ENCODE peak calls at places on chromosomes 6 and 20, in five cellular contexts. T is HCT116, H is H1, N is HepG2, Q is K562. J is an unnamed sample.

GRCh38 chr6:57085441-57085840 is 4.5 kb upstream of the ZNF451 start:
- DNase-seq in T (no peak), H (no peak), N (no peak), Q (no peak), J (no peak)

GRCh38 chr6:22940571-22941290 is 371.4 kb downstream of the HDGFL1 start:
- DNase-seq in T (no peak), H (no peak), N (no peak), Q (no peak), J (no peak)

GRCh38 chr6:16244869-16245451 is 6.6 kb downstream of the GMPR start:
- DNase-seq in T (no peak), H (no peak), N (no peak), Q (no peak), J (no peak)

GRCh38 chr6:46637145-46637544 is 15.5 kb downstream of the CYP39A1 start:
- DNase-seq in T (no peak), H (no peak), N (no peak), Q (no peak), J (no peak)

GRCh38 chr20:34249291-34249690 is 8.1 kb downstream of the ASIP start:
- DNase-seq in T (no peak), H (no peak), N (no peak), Q (no peak), J (peak)

GRCh38 chr6:25829375-25829774 is 2.5 kb downstream of the SLC17A1 start:
- DNase-seq in T (no peak), H (no peak), N (no peak), Q (no peak), J (peak)

GRCh38 chr20:23145281-23145700 is 59.2 kb upstream of the CD93 start:
- DNase-seq in T (no peak), H (no peak), N (no peak), Q (no peak), J (no peak)

GRCh38 chr6:79712616-79713015 is 81.5 kb downstream of the SH3BGRL2 start:
- DNase-seq in T (no peak), H (no peak), N (no peak), Q (no peak), J (no peak)

GRCh38 chr6:24283043-24283985 is 74.5 kb downstream of the DCDC2 start:
- DNase-seq in T (peak), H (peak), N (peak), Q (peak), J (peak)

GRCh38 chr6:149271348-149272340 is 45.9 kb upstream of the TAB2 start:
- DNase-seq in T (no peak), H (no peak), N (no peak), Q (no peak), J (peak)

GRCh38 chr20:10436053-10436699 is 1.1 kb downstream of the SLX4IP start:
- DNase-seq in T (no peak), H (no peak), N (no peak), Q (no peak), J (no peak)

GRCh38 chr6:35146453-35146852 is 5.3 kb upstream of the TCP11 start:
- DNase-seq in T (peak), H (no peak), N (peak), Q (peak), J (no peak)
- H2AFZ ChIP-seq in T (no peak), H (no peak), N (no peak), Q (no peak), J (no peak)

DNA sequence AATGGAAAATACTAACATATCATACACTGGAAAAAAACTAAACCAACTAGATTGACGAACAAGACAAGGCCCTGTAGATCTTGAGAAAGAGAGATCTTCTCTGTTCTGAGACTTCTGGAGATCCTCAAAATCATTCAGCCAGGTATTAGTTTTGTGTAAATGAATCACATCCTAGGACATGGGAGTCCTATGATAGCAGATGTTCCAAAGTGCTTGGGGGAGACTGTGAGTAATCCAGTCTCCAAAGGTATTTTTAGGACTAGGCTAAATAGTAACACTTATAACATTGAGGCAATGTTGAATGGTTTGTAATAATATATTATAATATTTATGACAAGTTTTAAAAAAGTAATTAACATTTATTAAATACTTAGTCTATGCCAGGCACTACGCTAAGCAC is 275.0 kb downstream of the BTBD9 start:
- DNase-seq in T (no peak), H (no peak), N (no peak), Q (no peak), J (no peak)
- TF ChIP-seq YY1 in T (no peak), H (no peak), N (no peak), Q (no peak), J (no peak)

DNA sequence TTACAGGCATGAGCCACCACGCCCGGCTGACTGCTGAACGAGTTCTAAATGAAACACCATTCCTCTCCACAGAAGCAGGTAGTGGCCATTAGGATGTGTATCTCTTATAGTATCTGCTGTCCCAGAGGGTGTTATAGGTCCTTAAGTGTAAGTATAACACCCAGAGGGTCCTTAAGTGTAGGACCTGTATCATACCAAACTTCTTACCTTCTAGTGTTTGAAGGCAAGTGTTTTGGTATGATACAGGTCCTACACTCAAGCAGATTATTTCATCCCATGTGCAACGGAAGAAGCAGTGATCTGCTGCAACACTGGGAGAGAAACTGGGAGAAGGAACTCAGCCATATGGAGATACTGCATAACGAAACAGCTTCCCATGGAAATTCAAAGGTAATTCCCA is 17.4 kb downstream of the BMP7 start:
- DNase-seq in T (no peak), H (no peak), N (no peak), Q (no peak), J (no peak)
- TF ChIP-seq SP1 in T (no peak), H (no peak), N (no peak), Q (no peak), J (no peak)

GRCh38 chr6:157813191-157813590 is 9.9 kb upstream of the SNX9 start:
- DNase-seq in T (no peak), H (no peak), N (no peak), Q (no peak), J (no peak)
- H2AFZ ChIP-seq in T (no peak), H (peak), N (no peak), Q (peak), J (no peak)

DNA sequence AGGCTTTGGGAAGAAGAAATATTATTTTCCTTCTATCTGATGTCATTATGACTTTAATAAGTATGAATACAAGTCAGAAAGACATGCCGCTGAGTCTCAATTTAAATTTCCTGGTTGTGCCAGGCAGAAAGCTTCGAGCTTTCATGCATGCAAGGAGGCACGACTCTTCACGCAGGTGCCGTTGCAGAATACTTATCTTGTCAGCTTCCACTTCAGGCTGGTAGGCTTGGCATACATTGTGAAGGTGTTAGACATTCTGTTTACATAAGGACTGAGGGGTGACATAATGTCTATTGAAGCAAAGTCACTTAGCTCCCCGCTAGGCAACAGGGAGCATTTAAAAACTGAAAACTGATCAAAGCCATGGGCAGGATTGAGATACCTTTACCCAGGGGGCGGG is 16.3 kb downstream of the BMP6 start:
- DNase-seq in T (no peak), H (no peak), N (no peak), Q (no peak), J (no peak)
- TF ChIP-seq YY1 in T (no peak), H (no peak), N (no peak), Q (no peak), J (no peak)

DNA sequence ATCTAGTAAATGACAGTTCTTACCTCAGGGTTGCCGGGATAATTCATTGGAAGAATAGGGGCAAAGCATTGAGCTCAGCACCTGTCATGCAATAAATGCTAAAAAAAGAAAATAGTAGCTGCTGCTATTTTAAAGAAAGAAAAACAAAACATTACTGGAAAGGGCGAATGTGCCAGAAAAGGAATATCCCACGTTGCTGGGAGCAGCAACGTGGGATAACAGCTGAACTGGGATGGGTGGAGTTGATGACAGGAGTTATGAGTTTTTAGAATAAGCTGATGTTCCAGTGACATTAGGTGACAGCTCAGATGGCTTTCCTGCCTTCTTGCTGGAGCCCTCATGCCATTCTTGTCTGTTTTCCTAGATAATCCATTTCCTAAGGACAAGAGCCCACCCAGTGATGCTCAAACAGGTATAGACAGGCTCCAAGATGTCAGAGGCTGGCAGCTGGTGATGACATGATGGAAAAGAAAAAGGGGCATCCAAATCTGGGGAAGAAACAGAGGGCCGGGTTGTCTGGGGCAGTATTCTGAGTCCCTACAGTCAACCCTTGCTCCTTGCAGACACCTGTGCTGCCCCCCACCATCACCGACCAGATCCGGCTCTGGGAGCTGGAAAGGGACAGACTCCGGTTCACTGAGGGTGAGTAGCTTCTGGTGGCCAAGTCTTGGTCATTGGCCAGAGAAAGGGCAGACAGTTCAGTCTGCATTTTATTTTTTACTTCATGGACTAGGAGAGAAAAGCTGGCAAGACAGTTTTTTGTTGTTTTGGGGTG is 1.1 kb upstream of the VARS2 start:
- DNase-seq in T (no peak), H (no peak), N (no peak), Q (no peak), J (no peak)
- TF ChIP-seq SP1 in T (no peak), H (no peak), N (no peak), Q (no peak), J (no peak)

DNA sequence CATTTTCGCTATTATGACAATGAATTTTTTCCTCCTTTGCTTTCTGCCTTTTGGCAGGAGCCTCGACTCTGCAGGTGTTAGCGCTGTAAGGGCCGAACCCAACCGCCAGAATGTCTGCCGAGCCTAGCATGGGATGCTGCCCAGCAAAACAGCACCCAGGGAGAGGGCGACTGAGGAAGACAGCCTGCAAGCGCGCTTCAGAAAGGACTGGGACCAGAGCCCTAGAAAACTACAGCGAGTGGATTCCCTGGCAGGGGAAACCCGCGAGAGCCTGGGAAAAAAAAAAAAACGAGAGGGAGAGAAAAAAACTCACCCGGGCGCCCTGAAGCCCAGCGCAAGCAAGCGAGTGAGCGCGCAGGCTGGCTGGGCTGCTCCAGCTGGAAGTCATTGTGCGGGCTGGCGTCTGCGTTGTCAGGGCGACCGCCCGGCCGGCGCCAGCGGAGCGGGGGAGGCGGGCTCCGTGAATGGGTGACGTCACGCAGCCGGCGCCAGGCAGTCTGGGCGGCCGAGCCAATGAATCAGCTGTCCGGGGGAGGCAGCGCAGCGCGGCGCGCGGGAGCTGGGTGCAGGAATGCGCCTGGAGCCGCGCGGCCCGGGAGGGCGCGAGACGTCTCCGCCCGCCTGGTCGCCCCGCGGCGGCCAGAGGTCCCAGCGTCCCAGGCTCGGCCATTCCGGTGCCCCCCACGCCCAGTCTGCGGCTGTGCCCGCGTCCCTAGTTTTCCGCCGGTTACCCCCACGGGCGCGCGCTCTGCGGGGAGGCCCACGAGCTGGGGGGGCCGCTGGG is 32.6 kb upstream of the ID4 start:
- DNase-seq in T (peak), H (peak), N (peak), Q (peak), J (no peak)
- H2AFZ ChIP-seq in T (peak), H (peak), N (peak), Q (peak), J (no peak)

GRCh38 chr20:37243076-37243936 is 18.3 kb downstream of the GHRH start:
- DNase-seq in T (no peak), H (no peak), N (no peak), Q (no peak), J (no peak)

GRCh38 chr20:37244572-37244957 is 17.0 kb downstream of the GHRH start:
- DNase-seq in T (no peak), H (no peak), N (no peak), Q (no peak), J (no peak)

GRCh38 chr20:37243937-37244571 is 17.6 kb downstream of the GHRH start:
- DNase-seq in T (no peak), H (no peak), N (no peak), Q (no peak), J (no peak)

GRCh38 chr20:37240337-37241055 is 21.1 kb downstream of the GHRH start:
- DNase-seq in T (no peak), H (no peak), N (no peak), Q (no peak), J (no peak)

GRCh38 chr20:37242503-37242902 is 19.1 kb downstream of the GHRH start:
- DNase-seq in T (no peak), H (no peak), N (no peak), Q (no peak), J (no peak)
- TF ChIP-seq YY1 in T (no peak), H (no peak), N (no peak), Q (no peak), J (no peak)

J was measured in GM12878.